ENCODE peak calls at places on chromosomes 4 and X, in seven cellular contexts. K is HFF-Myc, S is osteoblast, R is coronary artery, U is SHP77, H is adrenal gland, O is cardiac muscle cell. E is an unnamed sample.

GRCh38 chr4:112550728-112551127 is 34.7 kb upstream of the NEUROG2 start:
- DNase-seq in U (no peak), O (no peak), K (no peak), S (no peak), R (no peak), H (no peak), E (no peak)

GRCh38 chr4:102687373-102687981 is 73.3 kb downstream of the MANBA start:
- DNase-seq in U (no peak), H (no peak), K (no peak), R (no peak), S (no peak), O (no peak), E (no peak)

GRCh38 chr4:12875640-12876243 is 608.4 kb downstream of the RAB28 start:
- DNase-seq in K (no peak), U (no peak), O (no peak), R (no peak), S (no peak), H (no peak), E (no peak)

GRCh38 chrX:131201986-131202385 is 87.1 kb downstream of the IGSF1 start:
- DNase-seq in K (no peak), U (no peak), S (no peak), O (no peak), R (no peak), H (no peak), E (no peak)

GRCh38 chr4:1870578-1871443 is at the start of gene NSD2:
- DNase-seq in K (peak; percentile 29), H (peak; percentile 83), U (peak; percentile 75), S (peak; percentile 100), R (peak; percentile 89), O (peak; percentile 95), E (no peak)

GRCh38 chr4:156884183-156884582 is 87.4 kb downstream of the PDGFC start:
- DNase-seq in U (no peak), O (no peak), R (no peak), H (no peak), K (no peak), S (no peak), E (no peak)

GRCh38 chr4:52038109-52038912 is at the start of gene SGCB:
- DNase-seq in R (no peak), O (peak; percentile 74), H (peak; percentile 43), K (no peak), U (peak; percentile 72), S (peak; percentile 96), E (no peak)

GRCh38 chr4:8831221-8832129 is 40.2 kb downstream of the HMX1 start:
- DNase-seq in H (peak; percentile 1), R (peak; percentile 31), S (no peak), O (no peak), K (no peak), U (no peak), E (no peak)

GRCh38 chrX:105314468-105314867 is 94.0 kb upstream of the TEX13A start:
- DNase-seq in R (no peak), S (no peak), U (no peak), K (no peak), H (no peak), O (no peak), E (no peak)

GRCh38 chrX:13110427-13111324 is 66.3 kb upstream of the FAM9C start:
- DNase-seq in U (no peak), K (peak; percentile 47), O (no peak), H (peak; percentile 42), S (no peak), R (no peak), E (peak; percentile 85)

GRCh38 chr4:26746742-26747351 is 113.8 kb upstream of the STIM2 start:
- DNase-seq in O (no peak), R (no peak), K (no peak), S (no peak), H (no peak), U (no peak), E (no peak)

GRCh38 chr4:118918388-118918787 is 29.7 kb downstream of the SYNPO2 start:
- DNase-seq in R (no peak), K (peak; percentile 84), O (no peak), H (no peak), S (peak; percentile 11), U (no peak), E (peak; percentile 68)

GRCh38 chr4:32697281-32697814 is 1977.2 kb downstream of the PCDH7 start:
- DNase-seq in K (no peak), R (no peak), O (no peak), S (no peak), U (no peak), H (no peak), E (no peak)

GRCh38 chrX:64389489-64389888 is 5.8 kb downstream of the MTMR8 start:
- DNase-seq in H (no peak), S (no peak), U (no peak), K (no peak), O (no peak), R (no peak), E (no peak)

E was measured in glomerular endothelial cell.